ENCODE peak calls at places on chromosomes 3 and 15, in four cellular contexts. W, M, C and N are unnamed samples.

GRCh38 chr15:92847841-92848240 is 52.3 kb upstream of the CHD2 start:
- DNase-seq in W (no peak), M (no peak), C (no peak), N (no peak)

GRCh38 chr3:106006001-106006400 is 137.2 kb upstream of the CBLB start:
- DNase-seq in W (no peak), M (no peak), C (no peak), N (no peak)

GRCh38 chr3:50276762-50277101 is 2.2 kb upstream of the LSMEM2 start:
- DNase-seq in W (no peak), M (no peak), C (no peak), N (no peak)

GRCh38 chr3:108662141-108662738 is 72.7 kb downstream of the DZIP3 start:
- DNase-seq in W (peak; percentile 57), M (no peak), C (no peak), N (peak; percentile 20)

GRCh38 chr3:183377307-183377959 is 51.0 kb downstream of the MCF2L2 start:
- DNase-seq in W (peak; percentile 81), M (no peak), C (no peak), N (no peak)

GRCh38 chr3:32646761-32647160 is 38.2 kb upstream of the CNOT10 start:
- DNase-seq in W (no peak), M (no peak), C (no peak), N (no peak)

GRCh38 chr3:72969766-72970165 is 26.8 kb upstream of the PPP4R2 start:
- DNase-seq in W (no peak), M (no peak), C (no peak), N (no peak)

GRCh38 chr15:26773917-26774316 is 1.1 kb upstream of the GABRB3 start:
- DNase-seq in W (no peak), M (no peak), C (no peak), N (no peak)

GRCh38 chr15:80404719-80405553 is 754 bp downstream of the ARNT2 start:
- DNase-seq in W (no peak), M (no peak), C (no peak), N (no peak)

GRCh38 chr15:69084404-69085030 is 70.0 kb downstream of the NOX5 start:
- DNase-seq in W (no peak), M (no peak), C (no peak), N (no peak)

GRCh38 chr3:120177151-120177550 is 82.9 kb upstream of the GSK3B start:
- DNase-seq in W (no peak), M (no peak), C (no peak), N (no peak)

GRCh38 chr15:76340198-76340801 is 3.7 kb downstream of the ISL2 start:
- DNase-seq in W (no peak), M (no peak), C (no peak), N (no peak)

GRCh38 chr3:42728056-42728455 is 25.5 kb upstream of the HHATL start:
- DNase-seq in W (no peak), M (no peak), C (no peak), N (no peak)

GRCh38 chr3:94716326-94717018 is 653.6 kb downstream of the NSUN3 start:
- DNase-seq in W (no peak), M (no peak), C (no peak), N (no peak)

GRCh38 chr3:58384381-58385090 is 49.1 kb downstream of the PDHB start:
- DNase-seq in W (no peak), M (no peak), C (no peak), N (no peak)

GRCh38 chr3:140911822-140912221 is 29.8 kb upstream of the SLC25A36 start:
- DNase-seq in W (peak; percentile 27), M (no peak), C (no peak), N (no peak)

GRCh38 chr3:27311400-27311799 is 57.8 kb downstream of the NEK10 start:
- DNase-seq in W (no peak), M (no peak), C (no peak), N (no peak)

GRCh38 chr3:136464502-136464901 is 214.4 kb downstream of the PCCB start:
- DNase-seq in W (no peak), M (no peak), C (no peak), N (no peak)

GRCh38 chr3:124885466-124886167 is 1.5 kb downstream of the ITGB5 start:
- DNase-seq in W (no peak), M (no peak), C (no peak), N (no peak)

GRCh38 chr3:71602256-71602655 is 18.7 kb upstream of the FOXP1 start:
- DNase-seq in W (no peak), M (no peak), C (no peak), N (no peak)

GRCh38 chr3:115272036-115272824 is 125.1 kb upstream of the ZBTB20 start:
- DNase-seq in W (no peak), M (no peak), C (no peak), N (no peak)

GRCh38 chr3:159996018-159996417 is 7.4 kb downstream of the IL12A start:
- DNase-seq in W (no peak), M (no peak), C (no peak), N (no peak)

GRCh38 chr3:48042071-48042760 is 26.0 kb upstream of the MAP4 start:
- DNase-seq in W (no peak), M (no peak), C (no peak), N (no peak)